ENCODE peak calls at places on chromosomes 12 and 14, in five cellular contexts. P is foreskin fibroblast, D is HepG2, R is nephron progenitor cell, L is LoVo. B is an unnamed sample.

GRCh38 chr12:104588048-104588942 is 131.5 kb downstream of the CHST11 start:
- DNase-seq in R (peak; percentile 19), P (peak; percentile 92), D (no peak), L (peak; percentile 87), B (no peak)

GRCh38 chr12:111428728-111429175 is 23.0 kb downstream of the SH2B3 start:
- DNase-seq in R (no peak), D (no peak), L (peak; percentile 22), P (no peak), B (peak; percentile 27)

GRCh38 chr12:93922583-93923006 is 225.8 kb upstream of the PLXNC1 start:
- DNase-seq in R (no peak), D (no peak), P (no peak), L (peak; percentile 53), B (no peak)

GRCh38 chr12:114670257-114670955 is 13.6 kb downstream of the TBX3 start:
- DNase-seq in D (no peak), P (peak; percentile 54), L (no peak), R (no peak), B (no peak)

GRCh38 chr14:76647699-76648298 is 113.5 kb upstream of the VASH1 start:
- DNase-seq in P (peak; percentile 64), L (peak; percentile 68), R (peak; percentile 35), D (peak; percentile 52), B (peak; percentile 49)

GRCh38 chr12:71848212-71848611 is 8.7 kb downstream of the TBC1D15 start:
- DNase-seq in P (no peak), D (no peak), L (no peak), R (no peak), B (no peak)

GRCh38 chr12:49019435-49020317 is 1.1 kb upstream of the PRKAG1 start:
- DNase-seq in D (peak; percentile 39), R (peak; percentile 36), L (peak; percentile 59), P (peak; percentile 51), B (peak; percentile 85)

GRCh38 chr12:10501031-10501430 is 4.7 kb upstream of the EIF2S3B start:
- DNase-seq in L (peak; percentile 22), D (no peak), R (no peak), P (peak; percentile 20), B (no peak)

GRCh38 chr12:89846473-89846872 is 137.8 kb upstream of the ATP2B1 start:
- DNase-seq in P (no peak), L (no peak), D (no peak), R (no peak), B (no peak)

GRCh38 chr12:1054103-1054838 is 63.2 kb downstream of the ERC1 start:
- DNase-seq in D (peak; percentile 94), L (no peak), R (no peak), P (no peak), B (no peak)

GRCh38 chr14:24072436-24072835 is 1.1 kb downstream of the CPNE6 start:
- DNase-seq in D (no peak), P (no peak), R (no peak), L (no peak), B (no peak)

GRCh38 chr12:49577589-49578315 is 9.8 kb upstream of the MCRS1 start:
- DNase-seq in R (no peak), P (no peak), L (no peak), D (no peak), B (no peak)

GRCh38 chr12:87305481-87305880 is 723.7 kb downstream of the C12orf50 start:
- DNase-seq in R (no peak), P (peak; percentile 8), L (no peak), D (no peak), B (peak; percentile 1)

GRCh38 chr12:11819643-11820042 is 170.2 kb downstream of the ETV6 start:
- DNase-seq in D (no peak), P (no peak), L (no peak), R (no peak), B (no peak)

GRCh38 chr12:73935817-73936216 is 601.8 kb upstream of the ATXN7L3B start:
- DNase-seq in P (no peak), L (no peak), D (no peak), R (no peak), B (no peak)

GRCh38 chr12:13102481-13103195 is 829 bp downstream of the GSG1 start:
- DNase-seq in P (peak; percentile 66), D (no peak), L (no peak), R (no peak), B (no peak)

GRCh38 chr14:49896956-49897355 is 4.1 kb downstream of the ARF6 start:
- DNase-seq in P (peak; percentile 32), R (no peak), D (no peak), L (no peak), B (no peak)

GRCh38 chr12:88658009-88658408 is 77.7 kb upstream of the KITLG start:
- DNase-seq in R (no peak), L (peak; percentile 77), P (peak; percentile 24), D (no peak), B (no peak)

GRCh38 chr14:106039400-106039799 is 513.0 kb downstream of the TMEM121 start:
- DNase-seq in R (no peak), P (no peak), D (no peak), L (no peak), B (peak; percentile 2)

GRCh38 chr12:68804654-68805591 is 3.1 kb upstream of the MDM2 start:
- DNase-seq in D (peak; percentile 88), R (no peak), L (no peak), P (no peak), B (no peak)

GRCh38 chr14:34826661-34827060 is 48.5 kb downstream of the BAZ1A start:
- DNase-seq in L (no peak), D (no peak), R (no peak), P (peak; percentile 78), B (no peak)

GRCh38 chr12:5996459-5996858 is 51.4 kb upstream of the ANO2 start:
- DNase-seq in P (no peak), R (no peak), L (no peak), D (no peak), B (no peak)

GRCh38 chr14:31449971-31450610 is 7.2 kb downstream of the DTD2 start:
- DNase-seq in R (no peak), L (no peak), D (peak; percentile 68), P (peak; percentile 58), B (peak; percentile 45)

GRCh38 chr14:51704465-51705050 is 52.8 kb downstream of the FRMD6 start:
- DNase-seq in D (no peak), R (no peak), P (no peak), L (no peak), B (no peak)

GRCh38 chr12:5988659-5989116 is 43.6 kb upstream of the ANO2 start:
- DNase-seq in L (peak; percentile 84), P (peak; percentile 92), R (peak; percentile 88), D (peak; percentile 37), B (peak; percentile 79)

GRCh38 chr12:69161835-69162234 is 77.5 kb upstream of the CPSF6 start:
- DNase-seq in D (no peak), P (peak; percentile 19), R (no peak), L (no peak), B (no peak)

GRCh38 chr12:58648151-58648550 is 272.2 kb downstream of the LRIG3 start:
- DNase-seq in D (no peak), P (no peak), R (no peak), L (no peak), B (no peak)

GRCh38 chr12:64099430-64099829 is 122.7 kb downstream of the KICS2 start:
- DNase-seq in L (no peak), P (peak; percentile 93), R (no peak), D (no peak), B (no peak)

GRCh38 chr14:58408681-58409080 is 13.0 kb downstream of the TOMM20L start:
- DNase-seq in R (no peak), D (no peak), L (no peak), P (no peak), B (no peak)

GRCh38 chr12:43786899-43787693 is 19.0 kb downstream of the TWF1 start:
- DNase-seq in D (no peak), L (no peak), R (no peak), P (no peak), B (no peak)

GRCh38 chr12:49588761-49589516 is 16.5 kb downstream of the FAM186B start:
- DNase-seq in R (no peak), P (no peak), D (no peak), L (no peak), B (no peak)

GRCh38 chr14:53044486-53044885 is 93.6 kb upstream of the FERMT2 start:
- DNase-seq in D (no peak), P (peak; percentile 73), R (no peak), L (no peak), B (no peak)

GRCh38 chr14:105019861-105020814 is 745 bp downstream of the CDCA4 start:
- DNase-seq in P (peak; percentile 66), L (no peak), R (peak; percentile 70), D (no peak), B (peak; percentile 61)

GRCh38 chr12:112018571-112019237 is 5.5 kb downstream of the ERP29 start:
- DNase-seq in L (no peak), P (peak; percentile 89), D (no peak), R (no peak), B (no peak)

GRCh38 chr12:53220857-53221202 is 11.2 kb downstream of the RARG start:
- DNase-seq in D (peak; percentile 81), R (peak; percentile 94), L (peak; percentile 99), P (peak; percentile 99), B (peak; percentile 91)

GRCh38 chr12:34400423-34400881 is 378.2 kb downstream of the ALG10 start:
- DNase-seq in L (no peak), D (no peak), P (no peak), R (no peak), B (no peak)

GRCh38 chr14:52619692-52620091 is 67.1 kb downstream of the GPR137C start:
- DNase-seq in L (no peak), P (no peak), D (no peak), R (no peak), B (no peak)